ENCODE peak calls at places on chromosomes 1 and 21, in five cellular contexts. W is neuronal stem cell, J is H9, Y is trophoblast cell, O is H1. G is an unnamed sample.

GRCh38 chr1:176241385-176242015 is 34.4 kb upstream of the COP1 start:
- DNase-seq in W (no peak), J (no peak), Y (peak), O (no peak), G (peak)

GRCh38 chr1:247056071-247056470 is 22.5 kb downstream of the ZNF670 start:
- DNase-seq in W (no peak), J (no peak), Y (no peak), O (no peak), G (no peak)

GRCh38 chr1:234611799-234612351 is 1.9 kb upstream of the IRF2BP2 start:
- DNase-seq in W (no peak), J (peak), Y (no peak), O (no peak), G (no peak)

GRCh38 chr1:101511501-101511900 is 274.7 kb downstream of the S1PR1 start:
- DNase-seq in W (no peak), J (no peak), Y (no peak), O (no peak), G (no peak)

GRCh38 chr1:54667797-54668196 is 26.2 kb downstream of the MROH7 start:
- DNase-seq in W (no peak), J (no peak), Y (no peak), O (no peak), G (no peak)

GRCh38 chr1:207891148-207891547 is 19.8 kb downstream of the CD34 start:
- DNase-seq in W (no peak), J (no peak), Y (no peak), O (no peak), G (no peak)

GRCh38 chr1:54929700-54930099 is 42.7 kb upstream of the DHCR24 start:
- DNase-seq in W (no peak), J (no peak), Y (no peak), O (no peak), G (no peak)

GRCh38 chr21:46145840-46146691 is 9.3 kb downstream of the FTCD start:
- DNase-seq in W (no peak), J (no peak), Y (no peak), O (no peak), G (no peak)

GRCh38 chr1:70666381-70667140 is 255.5 kb downstream of the CTH start:
- DNase-seq in W (no peak), J (no peak), Y (no peak), O (no peak), G (no peak)

GRCh38 chr1:33070628-33071027 is 10.3 kb upstream of the AZIN2 start:
- DNase-seq in W (no peak), J (no peak), Y (no peak), O (no peak), G (no peak)

GRCh38 chr1:226572325-226572726 is 23.8 kb downstream of the STUM start:
- DNase-seq in W (no peak), J (no peak), Y (no peak), O (no peak), G (no peak)

GRCh38 chr1:194338241-194338948 is 1152.0 kb upstream of the B3GALT2 start:
- DNase-seq in W (no peak), J (no peak), Y (no peak), O (no peak), G (no peak)

GRCh38 chr1:47738560-47739182 is 258.5 kb downstream of the TRABD2B start:
- DNase-seq in W (peak), J (peak), Y (peak), O (peak), G (peak)

GRCh38 chr1:149888999-149889289 is 10.4 kb upstream of the BOLA1 start:
- DNase-seq in W (no peak), J (no peak), Y (peak), O (no peak), G (no peak)

GRCh38 chr1:1040004-1040991 is 20.4 kb downstream of the AGRN start:
- DNase-seq in W (peak), J (peak), Y (peak), O (peak), G (peak)

GRCh38 chr1:40411843-40412242 is 38.3 kb downstream of the SMAP2 start:
- DNase-seq in W (no peak), J (no peak), Y (no peak), O (no peak), G (no peak)

GRCh38 chr1:104593418-104594187 is 843.9 kb downstream of the AMY1C start:
- DNase-seq in W (no peak), J (no peak), Y (no peak), O (no peak), G (no peak)

GRCh38 chr1:234647758-234648157 is 37.8 kb upstream of the IRF2BP2 start:
- DNase-seq in W (no peak), J (no peak), Y (no peak), O (no peak), G (no peak)

GRCh38 chr1:36625253-36625958 is 142.7 kb upstream of the CSF3R start:
- DNase-seq in W (no peak), J (no peak), Y (no peak), O (no peak), G (no peak)

GRCh38 chr1:243264718-243265117 is 8.9 kb downstream of the SDCCAG8 start:
- DNase-seq in W (no peak), J (no peak), Y (peak), O (no peak), G (peak)

GRCh38 chr1:108009603-108010195 is 44.7 kb upstream of the VAV3 start:
- DNase-seq in W (no peak), J (no peak), Y (peak), O (no peak), G (peak)

GRCh38 chr1:231828182-231828920 is 201.8 kb downstream of the DISC1 start:
- DNase-seq in W (no peak), J (no peak), Y (no peak), O (no peak), G (peak)

GRCh38 chr1:248849152-248849551 is 9.7 kb downstream of the ZNF692 start:
- DNase-seq in W (no peak), J (no peak), Y (no peak), O (no peak), G (no peak)

GRCh38 chr1:2468540-2468939 is 7.5 kb upstream of the PLCH2 start:
- DNase-seq in W (no peak), J (no peak), Y (no peak), O (no peak), G (no peak)

GRCh38 chr1:67771776-67772175 is 61.5 kb downstream of the GNG12 start:
- DNase-seq in W (no peak), J (no peak), Y (no peak), O (no peak), G (peak)

GRCh38 chr1:11472284-11472683 is 6.7 kb upstream of the DISP3 start:
- DNase-seq in W (no peak), J (no peak), Y (no peak), O (no peak), G (no peak)
- H3K14ac ChIP-seq in W (no peak), J (no peak), Y (no peak), O (no peak), G (no peak)

DNA sequence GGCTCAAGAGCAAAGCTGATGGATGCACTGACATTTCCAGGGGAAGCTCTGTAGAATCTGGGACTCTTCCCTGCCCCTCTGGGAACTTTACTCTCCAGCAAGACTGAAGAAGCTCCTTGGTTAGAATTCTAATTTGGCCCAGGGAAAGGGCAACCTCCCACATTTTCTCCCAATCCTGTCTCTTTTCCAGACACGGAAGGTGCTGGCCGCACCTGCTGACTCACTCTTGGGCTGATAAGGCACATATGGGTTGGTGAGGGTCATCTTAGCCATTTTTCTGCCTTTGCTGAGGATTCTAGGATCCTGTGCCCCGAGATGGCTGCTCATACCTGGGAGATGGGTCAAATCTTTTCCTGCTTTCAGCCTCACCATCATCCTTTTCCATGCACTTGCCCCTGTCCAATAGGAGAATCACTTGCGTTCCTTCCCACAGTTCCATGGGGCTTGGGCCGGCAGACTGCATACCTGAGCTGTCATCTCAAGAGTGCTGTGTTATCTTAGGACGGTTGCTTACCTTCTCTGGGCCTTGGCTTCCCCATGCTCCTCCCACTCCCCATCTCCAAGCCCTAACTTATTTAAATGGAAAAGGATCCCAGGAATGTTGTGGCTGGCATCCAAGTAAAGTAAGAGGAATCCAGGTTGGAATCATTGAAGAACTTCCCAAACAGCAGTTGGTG is 1.3 kb downstream of the TINAGL1 start:
- DNase-seq in W (no peak), J (no peak), Y (peak), O (peak), G (no peak)
- H2BK12ac ChIP-seq in W (no peak), J (no peak), Y (no peak), O (peak), G (no peak)

GRCh38 chr21:28974531-28975227 is 18.0 kb downstream of the LTN1 start:
- DNase-seq in W (no peak), J (no peak), Y (peak), O (no peak), G (peak)
- H3K14ac ChIP-seq in W (no peak), J (no peak), Y (no peak), O (no peak), G (no peak)

DNA sequence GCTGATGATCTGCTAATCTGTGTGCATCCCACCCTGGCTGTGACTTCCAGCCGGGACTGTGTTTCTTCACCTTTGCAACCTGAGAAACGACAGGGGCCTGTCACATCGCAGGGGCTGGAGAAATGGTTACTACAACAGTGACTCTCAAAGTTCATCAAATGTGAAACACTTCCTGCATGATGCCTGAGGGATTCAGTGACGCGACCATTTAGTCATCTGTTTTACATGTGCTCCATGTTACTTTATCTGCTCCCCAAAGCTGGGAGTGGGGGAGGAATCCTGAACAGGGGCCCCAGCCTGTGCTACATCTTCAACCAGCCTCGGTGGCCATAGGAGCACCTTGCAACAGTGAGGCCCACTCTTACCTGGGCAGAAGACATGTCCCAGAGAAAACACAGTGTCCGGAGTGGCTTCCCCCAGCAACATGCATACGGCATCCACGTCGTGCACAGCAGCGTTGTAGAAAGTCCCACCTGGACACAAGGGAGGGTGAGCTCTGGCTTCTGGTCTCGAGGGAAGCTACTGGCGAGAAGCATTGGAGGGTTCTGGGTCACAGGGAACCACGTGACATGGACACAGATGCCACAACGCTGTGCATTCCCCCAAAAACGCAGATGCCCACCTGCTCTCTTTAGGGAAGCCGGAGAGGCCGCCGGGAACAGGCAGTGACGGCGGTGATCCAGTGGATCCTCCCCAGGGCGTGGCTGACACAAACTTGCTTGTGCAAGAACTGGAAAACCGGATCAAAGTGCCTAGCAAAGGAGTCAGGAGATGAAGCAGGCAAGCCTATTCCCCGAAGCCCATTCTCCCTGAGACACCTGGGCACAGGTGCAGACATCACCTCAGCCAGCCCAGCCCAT is 9.6 kb upstream of the CCDC27 start:
- DNase-seq in W (no peak), J (no peak), Y (no peak), O (no peak), G (no peak)
- H2BK12ac ChIP-seq in W (no peak), J (no peak), Y (no peak), O (no peak), G (no peak)

G was measured in mesenchymal stem cell.